ENCODE peak calls at places on chromosomes 2 and 18, in four cellular contexts. One of them, this sample, is unnamed.

GRCh38 chr18:42245137-42245536 is 290.1 kb downstream of the PIK3C3 start:
- DNase-seq in GM23248: no peak
- DNase-seq in MV-4-11: no peak
- DNase-seq in choroid plexus epithelial cell: no peak
- DNase-seq in this sample: no peak

GRCh38 chr2:50974940-50975339 is 57.0 kb downstream of the NRXN1 start:
- DNase-seq in GM23248: no peak
- DNase-seq in MV-4-11: no peak
- DNase-seq in choroid plexus epithelial cell: no peak
- DNase-seq in this sample: no peak

GRCh38 chr2:235217814-235218213 is 266.0 kb downstream of the SH3BP4 start:
- DNase-seq in GM23248: peak
- DNase-seq in MV-4-11: no peak
- DNase-seq in choroid plexus epithelial cell: peak
- DNase-seq in this sample: no peak

GRCh38 chr2:105487142-105488069 is 88.6 kb upstream of the FHL2 start:
- DNase-seq in GM23248: peak
- DNase-seq in MV-4-11: no peak
- DNase-seq in choroid plexus epithelial cell: peak
- DNase-seq in this sample: no peak

GRCh38 chr2:157876066-157876770 is at the start of gene ACVR1:
- DNase-seq in GM23248: peak
- DNase-seq in MV-4-11: peak
- DNase-seq in choroid plexus epithelial cell: peak
- DNase-seq in this sample: peak

GRCh38 chr18:23887035-23887434 is 127.5 kb upstream of the TTC39C start:
- DNase-seq in GM23248: no peak
- DNase-seq in MV-4-11: no peak
- DNase-seq in choroid plexus epithelial cell: no peak
- DNase-seq in this sample: no peak

GRCh38 chr2:26245810-26246209 is 1.1 kb downstream of the HADHB start:
- DNase-seq in GM23248: peak
- DNase-seq in MV-4-11: no peak
- DNase-seq in choroid plexus epithelial cell: peak
- DNase-seq in this sample: no peak

GRCh38 chr18:13216092-13216582 is 2.4 kb upstream of the LDLRAD4 start:
- DNase-seq in GM23248: peak
- DNase-seq in MV-4-11: peak
- DNase-seq in choroid plexus epithelial cell: peak
- DNase-seq in this sample: peak

GRCh38 chr2:241081190-241081642 is 20.9 kb downstream of the MTERF4 start:
- DNase-seq in GM23248: no peak
- DNase-seq in MV-4-11: no peak
- DNase-seq in choroid plexus epithelial cell: no peak
- DNase-seq in this sample: no peak

GRCh38 chr18:26768388-26768787 is 97.1 kb downstream of the AQP4 start:
- DNase-seq in GM23248: no peak
- DNase-seq in MV-4-11: no peak
- DNase-seq in choroid plexus epithelial cell: no peak
- DNase-seq in this sample: no peak

GRCh38 chr2:53964237-53964952 is 6.4 kb downstream of the PSME4 start:
- DNase-seq in GM23248: no peak
- DNase-seq in MV-4-11: peak
- DNase-seq in choroid plexus epithelial cell: peak
- DNase-seq in this sample: no peak

GRCh38 chr18:75438891-75439290 is 11.4 kb upstream of the SMIM21 start:
- DNase-seq in GM23248: peak
- DNase-seq in MV-4-11: no peak
- DNase-seq in choroid plexus epithelial cell: no peak
- DNase-seq in this sample: no peak

GRCh38 chr2:181105562-181105961 is 125.2 kb downstream of the UBE2E3 start:
- DNase-seq in GM23248: no peak
- DNase-seq in MV-4-11: no peak
- DNase-seq in choroid plexus epithelial cell: no peak
- DNase-seq in this sample: no peak

GRCh38 chr2:96809216-96809882 is 6.7 kb upstream of the CNNM3 start:
- DNase-seq in GM23248: no peak
- DNase-seq in MV-4-11: no peak
- DNase-seq in choroid plexus epithelial cell: no peak
- DNase-seq in this sample: no peak

GRCh38 chr18:23355206-23355605 is 97.9 kb upstream of the RIOK3 start:
- DNase-seq in GM23248: no peak
- DNase-seq in MV-4-11: no peak
- DNase-seq in choroid plexus epithelial cell: no peak
- DNase-seq in this sample: no peak

This sample was measured in lung.